ENCODE peak calls at places on chromosome 19, in eight cellular contexts. S is AML-193; I is caudate nucleus; F is stimulated activated CD4-positive, alpha-beta T cell treated with anti-CD3 and anti-CD28 coated beads, TNF-alpha, amount 100 ng/mL, for 4 hours; Z is stimulated activated naive CD8-positive, alpha-beta T cell treated with anti-CD3 and anti-CD28 coated beads, Interleukin-15, Interleukin-2, amounts not matched to agents 100 U/mL and 50 U/mL, for 24 hours; V is GM03348; G is thyroid gland; N is effector CD4-positive, alpha-beta T cell. C is an unnamed sample.

GRCh38 chr19:13611596-13611995 is 105.3 kb upstream of the CACNA1A start:
- DNase-seq in G (no peak), S (no peak), N (no peak), F (no peak), Z (no peak), I (no peak), V (no peak), C (no peak)

GRCh38 chr19:19579533-19580361 is 38.7 kb downstream of the PBX4 start:
- DNase-seq in G (no peak), I (no peak), F (no peak), S (no peak), N (no peak), Z (no peak), V (no peak), C (no peak)

GRCh38 chr19:38385057-38385803 is 2.6 kb downstream of the GGN start:
- DNase-seq in G (no peak), S (no peak), N (no peak), V (no peak), F (no peak), I (no peak), Z (peak), C (no peak)

GRCh38 chr19:7921302-7921954 is 1.3 kb downstream of the SNAPC2 start:
- DNase-seq in V (no peak), Z (no peak), S (no peak), N (no peak), G (no peak), I (no peak), F (no peak), C (no peak)

GRCh38 chr19:33282036-33282686 is 20.2 kb downstream of the CEBPA start:
- DNase-seq in I (no peak), G (no peak), S (no peak), F (no peak), V (no peak), N (no peak), Z (no peak), C (no peak)

GRCh38 chr19:58053480-58054156 is 5.5 kb upstream of the ZNF135 start:
- DNase-seq in G (no peak), I (no peak), V (no peak), F (no peak), N (no peak), S (no peak), Z (no peak), C (no peak)

GRCh38 chr19:12749938-12750521 is 1.6 kb upstream of the BEST2 start:
- DNase-seq in F (no peak), N (no peak), I (no peak), G (no peak), S (no peak), Z (no peak), V (no peak), C (no peak)

GRCh38 chr19:10389863-10390262 is 9.5 kb upstream of the TYK2 start:
- DNase-seq in N (no peak), S (no peak), V (no peak), I (no peak), Z (peak), G (no peak), F (no peak), C (no peak)